ENCODE peak calls at places on chromosomes 1 and 21, in seven cellular contexts. H, M, T, L, I, S and X are unnamed samples.

GRCh38 chr1:161381707-161382106 is 14.0 kb upstream of the CFAP126 start:
- DNase-seq in T (no peak), S (no peak), M (no peak), L (no peak), I (no peak), H (no peak), X (no peak)

GRCh38 chr1:190328361-190328760 is 149.3 kb downstream of the BRINP3 start:
- DNase-seq in S (no peak), M (no peak), I (no peak), H (no peak), T (no peak), L (no peak), X (no peak)

GRCh38 chr1:214719207-214719606 is 116.2 kb downstream of the CENPF start:
- DNase-seq in I (no peak), S (no peak), T (no peak), H (no peak), L (no peak), M (no peak), X (no peak)

GRCh38 chr1:162987866-162988265 is 81.3 kb upstream of the RGS4 start:
- DNase-seq in T (no peak), H (no peak), L (no peak), I (no peak), S (no peak), M (peak), X (no peak)

GRCh38 chr1:166129006-166129405 is 37.8 kb downstream of the FAM78B start:
- DNase-seq in M (no peak), T (no peak), H (no peak), L (no peak), I (no peak), S (no peak), X (no peak)

GRCh38 chr1:223820515-223820858 is 25.3 kb downstream of the TP53BP2 start:
- DNase-seq in H (no peak), L (no peak), T (no peak), S (no peak), I (no peak), M (no peak), X (no peak)

GRCh38 chr1:116401646-116402176 is 28.7 kb downstream of the ATP1A1 start:
- DNase-seq in S (no peak), L (no peak), I (no peak), H (no peak), M (no peak), T (no peak), X (no peak)

GRCh38 chr21:40846057-40846456 is 901 bp downstream of the DSCAM start:
- DNase-seq in I (no peak), M (no peak), T (no peak), H (no peak), L (no peak), S (no peak), X (no peak)

GRCh38 chr1:26574690-26575349 is 45.3 kb downstream of the RPS6KA1 start:
- DNase-seq in L (no peak), I (no peak), S (no peak), T (peak), H (no peak), M (no peak), X (no peak)

GRCh38 chr1:118297521-118297920 is 112.5 kb upstream of the SPAG17 start:
- DNase-seq in S (no peak), M (no peak), H (no peak), L (no peak), I (no peak), T (no peak), X (no peak)

GRCh38 chr1:3746389-3746783 is 5.9 kb upstream of the CCDC27 start:
- DNase-seq in T (no peak), H (no peak), L (no peak), S (no peak), I (no peak), M (no peak), X (peak)

DNA sequence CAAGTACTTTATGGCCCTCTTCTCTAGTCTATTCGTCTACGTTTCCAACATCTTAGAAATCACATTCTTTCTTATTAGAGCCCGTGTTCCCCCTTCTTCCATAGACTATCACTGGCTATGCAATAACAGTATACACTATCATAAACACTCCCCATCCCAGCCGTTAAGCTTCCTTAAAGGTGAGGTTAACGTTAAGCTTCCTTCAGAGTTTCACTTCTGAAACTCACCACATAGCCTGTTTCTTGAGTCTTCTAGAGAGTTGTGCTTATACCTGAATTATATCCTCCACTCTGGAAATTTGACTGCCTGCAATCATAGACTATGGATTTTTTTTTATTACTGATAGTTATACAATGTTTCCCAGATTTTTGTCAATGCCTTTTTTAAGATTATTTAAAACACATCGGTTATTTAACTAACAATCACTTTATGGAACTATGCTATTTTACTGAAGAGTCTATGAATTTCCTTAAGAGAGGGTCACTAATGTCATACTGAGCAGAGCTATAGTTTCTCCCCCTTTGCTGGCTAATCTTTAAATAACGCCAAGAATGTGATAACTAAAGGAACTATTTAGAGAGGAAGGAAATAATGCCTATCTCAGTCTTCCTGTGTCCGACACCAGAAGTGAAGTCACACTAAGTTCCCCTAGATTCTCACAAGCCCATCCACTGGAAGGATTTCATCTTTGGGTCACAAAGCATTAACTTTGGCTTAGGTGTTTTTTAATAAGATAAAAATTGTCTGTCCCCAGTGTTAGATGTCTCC is 16.8 kb downstream of the FCER1A start:
- DNase-seq in I (no peak), S (no peak), L (no peak), H (no peak), T (no peak), M (no peak), X (no peak)
- TF ChIP-seq POLR2AphosphoS5 in I (no peak), S (no peak), L (no peak), H (no peak), T (no peak), M (no peak), X (no peak)

DNA sequence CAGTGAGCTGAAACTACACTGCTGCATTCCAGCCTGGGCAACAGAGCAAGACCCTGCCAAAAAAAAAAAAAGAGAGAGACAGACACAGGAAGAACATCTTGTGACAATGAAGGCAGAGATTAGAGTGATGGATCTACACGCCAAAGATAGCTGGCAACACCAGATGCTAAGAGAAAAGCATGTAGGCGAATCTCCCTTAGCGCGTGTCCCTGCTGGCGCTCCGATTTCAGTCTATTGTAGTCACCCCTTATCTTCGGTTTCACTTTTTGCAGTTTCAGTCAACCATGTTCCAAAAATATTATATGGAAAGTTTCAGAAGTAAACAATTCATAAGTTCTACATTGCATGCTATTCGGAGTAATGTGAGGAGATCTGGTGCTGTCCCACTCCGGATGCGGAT is 11.6 kb upstream of the BRDT start:
- DNase-seq in I (no peak), L (no peak), H (no peak), M (no peak), S (no peak), T (no peak), X (no peak)
- TF ChIP-seq POLR2AphosphoS5 in I (no peak), L (no peak), H (no peak), M (no peak), S (no peak), T (no peak), X (no peak)

GRCh38 chr1:21622466-21623315 is 46.5 kb downstream of the RAP1GAP start:
- DNase-seq in L (peak), M (no peak), S (no peak), T (no peak), I (no peak), H (peak), X (no peak)
- TF ChIP-seq POLR2AphosphoS5 in L (no peak), M (no peak), S (no peak), T (no peak), I (no peak), H (no peak), X (no peak)

GRCh38 chr21:42498012-42498411 is 2.0 kb upstream of the RSPH1 start:
- DNase-seq in H (no peak), S (no peak), L (no peak), M (no peak), I (no peak), T (no peak), X (no peak)

GRCh38 chr21:42500225-42500624 is 4.2 kb upstream of the RSPH1 start:
- DNase-seq in I (no peak), T (no peak), S (no peak), M (no peak), H (no peak), L (no peak), X (no peak)

GRCh38 chr21:42496839-42497202 is 797 bp upstream of the RSPH1 start:
- DNase-seq in T (no peak), L (no peak), I (no peak), H (no peak), M (no peak), S (peak), X (no peak)

GRCh38 chr21:42500736-42501135 is 4.7 kb upstream of the RSPH1 start:
- DNase-seq in T (no peak), H (no peak), L (no peak), M (no peak), S (no peak), I (no peak), X (no peak)

DNA sequence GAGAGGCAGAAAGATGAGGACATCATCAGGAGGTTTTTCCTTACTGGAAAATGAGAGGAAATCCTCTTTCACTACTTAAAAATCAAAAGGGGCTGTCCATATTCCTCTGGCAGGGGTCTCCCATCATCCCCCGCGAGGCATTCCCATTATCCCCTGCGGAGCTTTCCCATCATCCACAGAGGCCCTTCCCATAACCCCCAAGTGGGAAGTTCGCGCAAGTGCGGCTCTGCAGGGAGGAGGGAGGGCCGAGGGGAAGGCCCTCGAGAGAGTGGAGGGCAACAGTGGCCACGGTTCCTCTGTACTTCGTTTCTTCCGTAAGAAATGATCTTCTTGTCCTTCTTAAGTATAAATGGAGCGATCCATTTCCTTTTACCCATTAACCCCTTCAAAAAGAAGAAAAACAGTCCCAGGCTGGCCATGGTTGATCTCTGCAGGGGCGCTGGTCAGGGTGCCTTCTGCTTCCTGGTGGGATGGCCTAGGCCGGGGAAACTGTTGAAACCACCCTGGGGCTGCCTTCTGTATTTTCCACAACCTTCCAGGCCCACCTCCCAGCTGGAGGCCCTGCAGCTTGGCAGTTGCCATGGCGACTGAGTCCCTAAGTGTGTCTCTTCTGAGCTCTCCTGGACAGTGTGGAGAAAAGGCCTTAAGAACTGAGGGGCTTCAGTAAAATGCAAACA is 3.5 kb upstream of the RSPH1 start:
- DNase-seq in S (no peak), L (no peak), I (no peak), H (no peak), M (no peak), T (no peak), X (peak)
- TF ChIP-seq POLR2AphosphoS5 in S (no peak), L (no peak), I (no peak), H (no peak), M (no peak), T (no peak), X (no peak)

GRCh38 chr1:62716397-62716796 is 28.2 kb upstream of the DOCK7 start:
- DNase-seq in H (no peak), M (no peak), L (no peak), I (no peak), T (no peak), S (no peak), X (no peak)
- TF ChIP-seq POLR2AphosphoS5 in H (no peak), M (no peak), L (no peak), I (no peak), T (no peak), S (no peak), X (no peak)

GRCh38 chr1:58620259-58620658 is 43.2 kb upstream of the TACSTD2 start:
- DNase-seq in T (no peak), I (no peak), L (no peak), M (no peak), H (peak), S (no peak), X (no peak)
- TF ChIP-seq POLR2AphosphoS5 in T (no peak), I (no peak), L (no peak), M (no peak), H (no peak), S (no peak), X (no peak)

DNA sequence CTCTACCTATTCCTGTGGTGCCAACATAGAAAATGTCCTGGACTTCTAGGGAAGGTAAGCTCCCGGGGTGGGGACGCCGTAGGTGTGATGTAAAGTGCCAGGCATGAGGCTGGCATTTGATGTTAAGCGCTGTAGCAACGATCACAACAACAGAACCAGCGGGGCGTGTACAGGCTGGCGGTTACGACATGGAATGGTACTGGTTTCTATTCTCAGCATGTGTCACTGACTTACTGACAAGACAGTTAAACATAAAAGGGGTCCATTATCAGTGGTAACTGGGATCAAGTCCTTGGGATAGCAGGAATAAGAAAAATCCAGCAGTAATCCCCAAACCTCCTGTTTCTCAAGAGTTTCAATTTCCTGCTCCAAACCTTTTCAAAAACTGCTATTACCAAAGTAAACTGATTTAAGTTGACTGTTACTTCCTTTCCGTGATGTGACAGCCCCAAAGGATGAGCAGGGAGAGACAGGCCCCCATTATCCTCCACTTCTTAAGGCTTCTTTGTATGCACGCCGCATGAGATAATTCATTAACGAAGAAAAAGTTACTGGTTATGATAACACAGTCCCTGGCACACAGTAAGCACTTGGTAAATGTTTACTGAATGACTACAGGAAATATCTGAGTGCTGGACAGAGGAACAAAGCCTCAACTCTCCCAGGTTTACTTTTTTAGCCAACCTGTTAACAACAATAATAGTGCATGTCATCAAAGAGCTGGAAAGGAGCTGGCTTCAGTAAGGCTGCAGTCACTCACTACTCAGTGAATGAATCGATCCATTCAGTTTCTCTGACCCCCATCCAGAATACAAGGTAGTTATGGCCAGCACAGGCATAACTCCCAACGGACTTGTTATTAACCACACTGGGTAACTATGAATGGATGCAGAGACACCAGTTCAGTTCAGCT is 58.6 kb downstream of the TGFBR3 start:
- DNase-seq in I (peak), S (peak), T (no peak), H (peak), M (no peak), L (no peak), X (peak)
- TF ChIP-seq POLR2AphosphoS5 in I (no peak), S (peak), T (no peak), H (peak), M (no peak), L (no peak), X (peak)

DNA sequence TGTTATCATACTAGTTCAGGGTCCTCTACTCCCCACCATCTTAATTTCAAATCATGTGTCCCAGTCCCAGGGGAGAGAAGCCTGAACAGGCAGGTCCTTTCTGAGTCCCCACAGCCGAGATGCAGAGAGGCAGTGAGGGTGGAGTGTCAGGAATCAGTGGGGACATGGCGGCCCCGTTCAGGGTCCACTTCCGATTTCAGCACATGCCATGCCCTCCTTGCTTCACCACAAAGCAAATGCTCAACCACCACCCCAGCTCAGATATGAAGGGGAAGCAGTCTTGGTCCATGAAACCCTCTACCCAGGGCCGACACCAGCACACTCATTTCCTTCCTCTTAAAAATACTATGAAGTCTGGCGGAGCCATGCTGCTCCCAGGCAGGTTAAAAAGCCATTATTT is 5.1 kb upstream of the SEMA4A start:
- DNase-seq in M (no peak), T (peak), S (no peak), I (no peak), H (no peak), L (no peak), X (no peak)
- TF ChIP-seq POLR2AphosphoS5 in M (no peak), T (peak), S (no peak), I (no peak), H (no peak), L (no peak), X (no peak)